ENCODE peak calls at places on chromosome 21, in five cellular contexts. N is heart left ventricle, R is GM12891, P is erythroblast, H is suprapubic skin. E is an unnamed sample.

GRCh38 chr21:36209626-36210171 is 53.1 kb downstream of the DOP1B start:
- DNase-seq in N (no peak), P (peak), H (no peak), R (no peak), E (no peak)

GRCh38 chr21:26138615-26139257 is 31.8 kb downstream of the APP start:
- DNase-seq in N (no peak), P (peak), R (no peak), H (no peak), E (no peak)

GRCh38 chr21:21898801-21899200 is 900.6 kb downstream of the NCAM2 start:
- DNase-seq in N (no peak), P (no peak), R (no peak), H (no peak), E (no peak)

GRCh38 chr21:32475162-32475812 is 62.8 kb downstream of the EVA1C start:
- DNase-seq in P (no peak), R (no peak), H (no peak), N (no peak), E (no peak)

GRCh38 chr21:15754640-15755039 is 24.9 kb downstream of the USP25 start:
- DNase-seq in R (no peak), H (no peak), P (peak), N (no peak), E (no peak)

GRCh38 chr21:15841856-15842564 is 112.2 kb downstream of the USP25 start:
- DNase-seq in P (no peak), N (no peak), R (no peak), H (no peak), E (no peak)

GRCh38 chr21:28516996-28517592 is 475.6 kb downstream of the LTN1 start:
- DNase-seq in R (peak), H (peak), N (peak), P (peak), E (peak)

GRCh38 chr21:37065561-37066177 is 7.2 kb downstream of the PIGP start:
- DNase-seq in N (no peak), H (no peak), R (no peak), P (no peak), E (no peak)

GRCh38 chr21:29649370-29649963 is 290.3 kb downstream of the GRIK1 start:
- DNase-seq in H (no peak), N (no peak), R (no peak), P (no peak), E (no peak)

GRCh38 chr21:29189358-29189757 is 58.9 kb downstream of the MAP3K7CL start:
- DNase-seq in N (no peak), R (no peak), H (no peak), P (no peak), E (no peak)

GRCh38 chr21:42025392-42026071 is 15.4 kb upstream of the ZBTB21 start:
- DNase-seq in N (no peak), R (no peak), P (no peak), H (no peak), E (no peak)

GRCh38 chr21:35179990-35180557 is 131.0 kb upstream of the RUNX1 start:
- DNase-seq in H (no peak), R (no peak), N (no peak), P (no peak), E (peak)

GRCh38 chr21:36589352-36589971 is 109.5 kb upstream of the SIM2 start:
- DNase-seq in P (peak), R (peak), H (no peak), N (no peak), E (peak)

GRCh38 chr21:42640486-42640885 is 12.9 kb upstream of the PDE9A start:
- DNase-seq in N (no peak), R (no peak), H (no peak), P (no peak), E (no peak)

GRCh38 chr21:36385909-36386642 is 884 bp downstream of the CHAF1B start:
- DNase-seq in P (peak), R (no peak), H (no peak), N (no peak), E (no peak)

GRCh38 chr21:29351691-29352090 is 53.0 kb downstream of the BACH1 start:
- DNase-seq in P (no peak), R (no peak), N (no peak), H (no peak), E (no peak)

GRCh38 chr21:35342440-35342839 is 293.3 kb upstream of the RUNX1 start:
- DNase-seq in N (no peak), H (no peak), R (peak), P (no peak), E (no peak)

GRCh38 chr21:33443174-33443573 is 36.6 kb downstream of the TMEM50B start:
- DNase-seq in P (no peak), H (no peak), R (no peak), N (no peak), E (no peak)

GRCh38 chr21:24727803-24728425 is 879.4 kb downstream of the MRPL39 start:
- DNase-seq in R (no peak), P (no peak), N (no peak), H (no peak), E (no peak)

GRCh38 chr21:32516729-32517649 is 68.3 kb downstream of the TCP10L start:
- DNase-seq in R (no peak), H (no peak), N (no peak), P (peak), E (no peak)

GRCh38 chr21:37364722-37365121 is 1.9 kb upstream of the DYRK1A start:
- DNase-seq in P (peak), N (no peak), R (no peak), H (no peak), E (no peak)

GRCh38 chr21:26966360-26966977 is 419 bp downstream of the ADAMTS5 start:
- DNase-seq in N (no peak), P (no peak), H (no peak), R (peak), E (no peak)

GRCh38 chr21:29053011-29053553 is 20.4 kb downstream of the CCT8 start:
- DNase-seq in R (no peak), P (no peak), N (no peak), H (no peak), E (no peak)

GRCh38 chr21:41848971-41849580 is 30.1 kb downstream of the PRDM15 start:
- DNase-seq in P (no peak), R (no peak), N (no peak), H (no peak), E (no peak)

GRCh38 chr21:33313183-33313582 is 11.6 kb upstream of the IFNAR1 start:
- DNase-seq in H (no peak), N (no peak), P (no peak), R (no peak), E (no peak)

GRCh38 chr21:28442624-28443023 is 550.1 kb downstream of the LTN1 start:
- DNase-seq in N (no peak), R (no peak), H (no peak), P (no peak), E (no peak)

GRCh38 chr21:42247716-42248115 is 28.8 kb downstream of the ABCG1 start:
- DNase-seq in H (no peak), R (no peak), P (no peak), N (no peak), E (no peak)

GRCh38 chr21:26049803-26050202 is 120.8 kb downstream of the APP start:
- DNase-seq in P (no peak), H (no peak), R (no peak), N (no peak), E (no peak)

GRCh38 chr21:31220567-31220966 is 123.5 kb downstream of the TIAM1 start:
- DNase-seq in N (no peak), R (no peak), H (no peak), P (no peak), E (no peak)

GRCh38 chr21:31731112-31731801 is 661 bp downstream of the SCAF4 start:
- DNase-seq in N (peak), P (peak), R (peak), H (peak), E (no peak)

GRCh38 chr21:41933259-41934079 is 20.3 kb downstream of the C2CD2 start:
- DNase-seq in H (peak), P (peak), N (no peak), R (no peak), E (no peak)

GRCh38 chr21:27171704-27172103 is 204.8 kb upstream of the ADAMTS5 start:
- DNase-seq in H (no peak), P (no peak), N (no peak), R (no peak), E (no peak)

GRCh38 chr21:41207401-41208388 is 39.7 kb downstream of the BACE2 start:
- DNase-seq in H (peak), N (peak), R (no peak), P (peak), E (no peak)

GRCh38 chr21:43762303-43763128 is 13.6 kb downstream of the CSTB start:
- DNase-seq in P (no peak), H (no peak), R (no peak), N (no peak), E (no peak)
- TF ChIP-seq POLR2A in P (no peak), H (no peak), R (no peak), N (no peak), E (no peak)

GRCh38 chr21:46325073-46325912 is 1.3 kb downstream of the PCNT start:
- DNase-seq in H (no peak), P (peak), R (peak), N (peak), E (peak)
- TF ChIP-seq POLR2A in H (no peak), P (peak), R (no peak), N (no peak), E (peak)

GRCh38 chr21:44312716-44313115 is 12.9 kb downstream of the PFKL start:
- DNase-seq in H (no peak), N (no peak), P (no peak), R (no peak), E (no peak)

GRCh38 chr21:44313451-44313850 is 13.6 kb downstream of the PFKL start:
- DNase-seq in R (no peak), N (no peak), H (no peak), P (no peak), E (no peak)

GRCh38 chr21:44312089-44312488 is 12.2 kb downstream of the PFKL start:
- DNase-seq in N (no peak), R (no peak), P (no peak), H (no peak), E (no peak)

GRCh38 chr21:44310628-44311027 is 10.8 kb downstream of the PFKL start:
- DNase-seq in N (no peak), P (no peak), R (no peak), H (no peak), E (no peak)

DNA sequence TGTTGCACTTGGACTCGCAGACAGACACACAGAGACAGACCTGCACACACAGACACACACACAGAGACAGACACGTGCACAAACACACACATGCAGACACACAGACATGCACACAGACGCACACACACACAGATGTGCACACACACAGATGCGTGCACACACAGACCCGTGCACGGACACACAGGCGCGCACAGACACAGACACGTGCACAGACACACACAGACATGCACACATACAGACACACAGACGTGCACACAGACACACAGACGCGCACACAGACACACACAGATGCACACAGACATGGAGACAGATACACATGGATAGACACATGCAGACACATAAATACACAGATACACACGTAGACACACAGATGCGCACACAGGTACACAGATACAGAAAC is 11.3 kb downstream of the PFKL start:
- DNase-seq in R (no peak), H (no peak), P (no peak), N (no peak), E (no peak)
- TF ChIP-seq POLR2A in R (no peak), H (no peak), P (no peak), N (no peak), E (no peak)

DNA sequence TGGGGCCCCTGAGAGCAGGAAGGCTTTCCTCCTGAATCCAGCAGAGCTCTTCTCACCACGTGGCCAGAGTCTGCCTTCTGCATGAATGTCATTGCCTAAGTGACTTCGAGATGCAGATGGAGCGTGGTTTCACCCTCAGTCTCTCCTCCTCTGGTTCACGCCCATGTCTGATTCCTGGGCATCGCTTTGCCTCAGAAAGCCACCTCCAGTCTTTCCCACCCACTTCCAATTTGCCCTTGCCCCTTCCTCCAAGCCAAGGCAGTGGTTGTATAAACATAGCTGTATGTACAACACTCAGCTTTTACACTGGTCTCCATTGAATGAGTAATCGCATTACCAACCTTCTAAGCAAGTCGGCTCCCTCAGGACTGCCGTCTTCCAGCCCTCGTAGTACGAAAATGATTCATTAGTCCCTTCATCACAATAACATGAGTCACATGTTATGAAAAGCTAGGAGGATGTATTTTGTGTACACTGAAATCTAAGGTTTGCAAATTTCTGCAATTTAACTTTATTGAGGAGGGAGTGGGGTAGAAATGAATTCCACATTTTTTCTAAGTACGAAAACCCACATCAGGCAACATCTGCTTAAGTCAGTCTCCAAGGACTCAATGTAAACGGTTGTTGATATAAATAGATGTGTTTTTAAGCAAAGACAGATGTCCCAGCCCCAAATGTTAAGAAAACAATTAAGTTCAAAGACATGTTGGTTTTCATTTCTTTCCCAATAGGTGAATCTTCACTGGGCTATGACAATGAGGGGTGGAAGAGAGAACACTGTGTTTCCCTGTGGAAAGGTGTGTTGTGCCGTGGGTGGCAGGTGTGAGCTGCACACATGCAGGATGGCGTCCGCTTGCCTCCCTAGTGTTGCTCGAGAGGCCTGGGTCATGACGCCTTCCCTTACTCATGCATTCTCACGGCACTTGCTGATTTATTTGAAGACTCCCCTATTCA is 32.3 kb upstream of the ETS2 start:
- DNase-seq in R (no peak), N (no peak), P (no peak), H (no peak), E (peak)
- TF ChIP-seq POLR2A in R (no peak), N (no peak), P (no peak), H (no peak), E (no peak)

GRCh38 chr21:18899261-18899660 is 495.7 kb upstream of the TMPRSS15 start:
- DNase-seq in R (no peak), P (no peak), H (no peak), N (no peak), E (no peak)

GRCh38 chr21:18887922-18888602 is 484.5 kb upstream of the TMPRSS15 start:
- DNase-seq in R (no peak), P (no peak), N (no peak), H (no peak), E (no peak)

DNA sequence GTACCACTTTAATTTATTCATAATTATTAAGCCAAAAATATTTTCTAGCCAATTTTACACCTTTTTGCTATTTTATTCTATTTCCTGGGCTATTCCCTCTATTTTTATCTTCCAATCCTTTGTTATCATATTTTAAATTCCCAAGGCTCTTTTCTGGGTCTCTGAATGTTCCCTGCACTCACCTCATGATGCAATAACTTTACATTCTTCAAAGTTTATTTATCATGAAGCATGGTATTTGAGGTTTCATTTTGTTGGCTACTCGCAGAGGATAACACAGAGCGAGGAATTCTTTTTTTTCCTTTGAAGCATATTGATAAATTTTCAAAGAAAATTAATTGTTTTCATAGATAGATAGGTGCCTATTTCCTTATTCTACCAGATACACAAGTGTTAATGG is 489.8 kb upstream of the TMPRSS15 start:
- DNase-seq in R (no peak), H (no peak), P (no peak), N (no peak), E (no peak)
- TF ChIP-seq POLR2A in R (no peak), H (no peak), P (no peak), N (no peak), E (no peak)

GRCh38 chr21:44351535-44352252 is 1.7 kb upstream of the TRPM2 start:
- DNase-seq in P (no peak), H (peak), N (no peak), R (no peak), E (no peak)

GRCh38 chr21:44352253-44352860 is 1.1 kb upstream of the TRPM2 start:
- DNase-seq in P (no peak), H (peak), R (no peak), N (no peak), E (no peak)

GRCh38 chr21:44354775-44355771 is 1.7 kb downstream of the TRPM2 start:
- DNase-seq in P (no peak), H (no peak), R (no peak), N (no peak), E (no peak)

GRCh38 chr21:44354001-44354405 is 582 bp downstream of the TRPM2 start:
- DNase-seq in N (no peak), P (no peak), R (no peak), H (no peak), E (no peak)

GRCh38 chr21:44353200-44353970 is at the start of gene TRPM2:
- DNase-seq in R (peak), H (peak), N (peak), P (no peak), E (no peak)
- TF ChIP-seq POLR2A in R (peak), H (no peak), N (no peak), P (no peak), E (no peak)

E was measured in H54.